ENCODE peak calls at places on chromosomes 3 and 15, in five cellular contexts. B is A549, T is K562, A is IMR-90, E is GM12878. L is an unnamed sample.

GRCh38 chr3:1346386-1346785 is 253.6 kb downstream of the CNTN6 start:
- DNase-seq in E (no peak), B (no peak), T (no peak), A (no peak), L (no peak)

GRCh38 chr3:136249091-136249490 is 1.0 kb upstream of the PCCB start:
- DNase-seq in E (no peak), A (no peak), T (no peak), B (no peak), L (peak; percentile 32)

GRCh38 chr3:118538187-118538586 is 496.5 kb downstream of the IGSF11 start:
- DNase-seq in A (no peak), E (no peak), T (no peak), B (no peak), L (no peak)

GRCh38 chr3:132641837-132642538 is 17.6 kb downstream of the ACAD11 start:
- DNase-seq in B (peak; percentile 37), A (peak; percentile 67), T (peak; percentile 41), E (no peak), L (peak; percentile 45)

GRCh38 chr3:190645932-190646331 is 132.0 kb downstream of the IL1RAP start:
- DNase-seq in T (no peak), A (no peak), B (no peak), E (no peak), L (no peak)

GRCh38 chr3:139935866-139936817 is 1.2 kb downstream of the CLSTN2 start:
- DNase-seq in B (no peak), T (no peak), A (no peak), E (no peak), L (no peak)

GRCh38 chr15:38708672-38709188 is 144.1 kb upstream of the RASGRP1 start:
- DNase-seq in B (no peak), T (no peak), A (peak; percentile 75), E (no peak), L (no peak)

GRCh38 chr3:196341142-196341541 is 3.0 kb upstream of the TM4SF19 start:
- DNase-seq in A (peak; percentile 72), T (no peak), E (no peak), B (no peak), L (no peak)

GRCh38 chr3:188780188-188781147 is 391.3 kb upstream of the TPRG1 start:
- DNase-seq in T (no peak), E (no peak), B (no peak), A (no peak), L (peak; percentile 4)

GRCh38 chr15:40028853-40029252 is 10.1 kb downstream of the SRP14 start:
- DNase-seq in B (no peak), A (no peak), T (no peak), E (no peak), L (no peak)

GRCh38 chr15:75661041-75661778 is 13.5 kb downstream of the SNX33 start:
- DNase-seq in T (no peak), E (no peak), B (peak; percentile 83), A (peak; percentile 91), L (peak; percentile 45)

GRCh38 chr3:86991840-86992430 is 986 bp upstream of the VGLL3 start:
- DNase-seq in B (peak; percentile 45), E (no peak), A (peak; percentile 60), T (no peak), L (no peak)

GRCh38 chr15:77066961-77067690 is 3.8 kb downstream of the TSPAN3 start:
- DNase-seq in T (no peak), E (no peak), B (peak; percentile 85), A (peak; percentile 54), L (peak; percentile 58)

GRCh38 chr15:101381671-101382212 is 86.7 kb upstream of the SNRPA1 start:
- DNase-seq in B (no peak), T (no peak), A (no peak), E (no peak), L (no peak)

GRCh38 chr3:69499899-69500316 is 114.0 kb upstream of the FRMD4B start:
- DNase-seq in A (no peak), T (no peak), B (no peak), E (no peak), L (no peak)
- TF ChIP-seq RAD21 in A (no peak), T (no peak), B (no peak), E (no peak), L (no peak)

GRCh38 chr15:52183562-52184173 is 7.5 kb downstream of the GNB5 start:
- DNase-seq in B (peak; percentile 47), E (no peak), A (peak; percentile 39), T (peak; percentile 33), L (no peak)
- TF ChIP-seq BHLHE40 in B (no peak), E (no peak), A (no peak), T (no peak), L (no peak)

GRCh38 chr15:93762051-93762450 is 469.3 kb upstream of the MCTP2 start:
- DNase-seq in E (no peak), T (no peak), B (no peak), A (no peak), L (no peak)

DNA sequence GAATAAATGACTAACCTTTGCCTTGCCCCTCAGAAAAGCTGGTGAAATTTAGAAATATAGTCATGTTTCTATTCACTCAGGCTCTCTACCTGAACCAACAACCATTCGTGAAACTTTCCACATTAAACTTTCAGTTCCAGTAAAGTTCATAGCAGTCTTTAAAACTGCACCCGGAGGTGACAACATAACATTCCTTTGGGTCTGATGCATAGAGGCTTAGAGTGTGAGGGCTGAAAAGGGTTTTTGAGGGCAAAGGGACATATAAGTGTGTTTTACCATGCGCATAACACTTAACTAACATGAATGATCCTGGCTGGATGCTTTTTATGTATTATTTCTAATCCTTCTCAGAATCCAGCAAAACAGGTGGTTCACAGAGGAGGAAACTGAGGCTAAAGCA is 471.7 kb upstream of the MCTP2 start:
- DNase-seq in T (no peak), A (no peak), E (no peak), B (no peak), L (no peak)
- TF ChIP-seq RAD21 in T (no peak), A (no peak), E (no peak), B (no peak), L (no peak)

GRCh38 chr3:169907476-169907875 is 3.9 kb upstream of the SAMD7 start:
- DNase-seq in A (no peak), T (no peak), E (no peak), B (no peak), L (no peak)
- TF ChIP-seq BHLHE40 in A (no peak), T (no peak), E (no peak), B (no peak), L (no peak)

L was measured in HepG2.